ENCODE peak calls at places on chromosomes 4 and X, in eight cellular contexts. One of them, this sample, is unnamed.

GRCh38 chr4:36243355-36244256 is 708 bp downstream of the ARAP2 start:
- DNase-seq in astrocyte: peak; percentile 53
- DNase-seq in endothelial cell of umbilical vein: no peak
- DNase-seq in H1: no peak
- DNase-seq in GM23248: peak; percentile 17
- DNase-seq in PC-3: peak; percentile 47
- DNase-seq in K562: no peak
- DNase-seq in MM.1S: peak; percentile 37
- DNase-seq in this sample: peak; percentile 14

GRCh38 chr4:142396279-142396678 is 449.8 kb downstream of the INPP4B start:
- DNase-seq in K562: no peak
- DNase-seq in MM.1S: no peak
- DNase-seq in H1: no peak
- DNase-seq in endothelial cell of umbilical vein: peak; percentile 42
- DNase-seq in GM23248: peak; percentile 76
- DNase-seq in astrocyte: peak; percentile 62
- DNase-seq in PC-3: peak; percentile 30
- DNase-seq in this sample: peak; percentile 69

GRCh38 chrX:42577936-42578335 is 200.0 kb downstream of the PPP1R2C start:
- DNase-seq in astrocyte: no peak
- DNase-seq in H1: no peak
- DNase-seq in MM.1S: peak; percentile 15
- DNase-seq in endothelial cell of umbilical vein: peak; percentile 49
- DNase-seq in GM23248: no peak
- DNase-seq in PC-3: no peak
- DNase-seq in K562: no peak
- DNase-seq in this sample: no peak

GRCh38 chr4:167435786-167436185 is 201.5 kb upstream of the SPOCK3 start:
- DNase-seq in astrocyte: no peak
- DNase-seq in PC-3: no peak
- DNase-seq in GM23248: no peak
- DNase-seq in MM.1S: no peak
- DNase-seq in H1: no peak
- DNase-seq in K562: no peak
- DNase-seq in endothelial cell of umbilical vein: no peak
- DNase-seq in this sample: no peak

GRCh38 chr4:7313361-7313811 is 121.0 kb downstream of the SORCS2 start:
- DNase-seq in MM.1S: no peak
- DNase-seq in H1: no peak
- DNase-seq in K562: no peak
- DNase-seq in PC-3: no peak
- DNase-seq in GM23248: no peak
- DNase-seq in astrocyte: no peak
- DNase-seq in endothelial cell of umbilical vein: no peak
- DNase-seq in this sample: no peak

GRCh38 chrX:37998586-37999267 is 7.6 kb upstream of the SYTL5 start:
- DNase-seq in endothelial cell of umbilical vein: peak; percentile 2
- DNase-seq in H1: no peak
- DNase-seq in PC-3: peak; percentile 85
- DNase-seq in GM23248: peak; percentile 78
- DNase-seq in astrocyte: peak; percentile 76
- DNase-seq in K562: no peak
- DNase-seq in MM.1S: no peak
- DNase-seq in this sample: no peak

GRCh38 chr4:173420324-173420752 is 21.4 kb upstream of the SCRG1 start:
- DNase-seq in endothelial cell of umbilical vein: peak; percentile 49
- DNase-seq in PC-3: peak; percentile 42
- DNase-seq in GM23248: peak; percentile 52
- DNase-seq in MM.1S: peak; percentile 49
- DNase-seq in K562: peak; percentile 19
- DNase-seq in astrocyte: no peak
- DNase-seq in H1: no peak
- DNase-seq in this sample: peak; percentile 61

GRCh38 chrX:25083661-25084060 is 67.9 kb upstream of the ARX start:
- DNase-seq in K562: no peak
- DNase-seq in H1: no peak
- DNase-seq in MM.1S: no peak
- DNase-seq in endothelial cell of umbilical vein: no peak
- DNase-seq in GM23248: peak; percentile 7
- DNase-seq in astrocyte: no peak
- DNase-seq in PC-3: peak; percentile 74
- DNase-seq in this sample: no peak

GRCh38 chrX:24963823-24964222 is 51.9 kb downstream of the ARX start:
- DNase-seq in endothelial cell of umbilical vein: no peak
- DNase-seq in GM23248: no peak
- DNase-seq in PC-3: no peak
- DNase-seq in H1: no peak
- DNase-seq in astrocyte: peak; percentile 10
- DNase-seq in K562: no peak
- DNase-seq in MM.1S: no peak
- DNase-seq in this sample: peak; percentile 76

GRCh38 chr4:52051615-52052474 is 741 bp downstream of the SPATA18 start:
- DNase-seq in GM23248: peak; percentile 95
- DNase-seq in astrocyte: peak; percentile 88
- DNase-seq in K562: no peak
- DNase-seq in endothelial cell of umbilical vein: peak; percentile 90
- DNase-seq in MM.1S: no peak
- DNase-seq in PC-3: no peak
- DNase-seq in H1: peak; percentile 85
- DNase-seq in this sample: peak; percentile 54
- TF ChIP-seq EZH2 in GM23248: no peak
- TF ChIP-seq EZH2 in astrocyte: no peak
- TF ChIP-seq EZH2 in K562: no peak
- TF ChIP-seq EZH2 in endothelial cell of umbilical vein: peak; percentile 64
- TF ChIP-seq EZH2 in MM.1S: no peak
- TF ChIP-seq EZH2 in PC-3: no peak
- TF ChIP-seq EZH2 in H1: peak; percentile 33
- TF ChIP-seq EZH2 in this sample: no peak

DNA sequence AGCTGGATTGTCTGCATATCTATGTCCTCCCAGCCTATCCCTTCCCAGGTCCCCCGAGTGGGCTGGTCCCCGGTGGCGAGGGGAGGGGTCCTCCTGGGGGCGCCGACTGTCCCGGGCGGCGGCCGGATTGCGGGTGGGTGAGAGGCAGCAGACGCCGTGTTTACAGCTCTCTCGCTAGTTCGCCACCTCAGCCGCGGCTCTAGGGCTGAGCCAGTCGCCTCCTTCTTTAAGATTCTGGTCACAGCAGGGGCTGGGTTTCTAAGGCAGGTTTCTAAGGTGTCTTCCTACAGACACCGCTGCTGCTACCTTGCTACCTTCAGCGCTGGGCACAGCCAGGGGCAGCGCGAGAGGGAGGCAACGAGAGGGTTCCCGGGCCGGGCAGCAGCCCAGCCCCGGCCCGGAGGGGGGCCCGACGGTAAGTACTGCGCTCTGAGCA is 57.2 kb downstream of the FRMPD3 start:
- DNase-seq in K562: no peak
- DNase-seq in endothelial cell of umbilical vein: no peak
- DNase-seq in MM.1S: no peak
- DNase-seq in astrocyte: no peak
- DNase-seq in GM23248: no peak
- DNase-seq in PC-3: no peak
- DNase-seq in H1: no peak
- DNase-seq in this sample: no peak
- TF ChIP-seq EZH2 in K562: no peak
- TF ChIP-seq EZH2 in endothelial cell of umbilical vein: peak; percentile 18
- TF ChIP-seq EZH2 in MM.1S: no peak
- TF ChIP-seq EZH2 in astrocyte: no peak
- TF ChIP-seq EZH2 in GM23248: no peak
- TF ChIP-seq EZH2 in PC-3: no peak
- TF ChIP-seq EZH2 in H1: no peak
- TF ChIP-seq EZH2 in this sample: no peak

GRCh38 chr4:54101190-54102041 is 1.5 kb downstream of the GSX2 start:
- DNase-seq in endothelial cell of umbilical vein: no peak
- DNase-seq in PC-3: no peak
- DNase-seq in K562: no peak
- DNase-seq in H1: no peak
- DNase-seq in MM.1S: no peak
- DNase-seq in astrocyte: no peak
- DNase-seq in GM23248: no peak
- DNase-seq in this sample: no peak
- TF ChIP-seq EZH2 in endothelial cell of umbilical vein: peak; percentile 94
- TF ChIP-seq EZH2 in PC-3: no peak
- TF ChIP-seq EZH2 in K562: no peak
- TF ChIP-seq EZH2 in H1: peak; percentile 95
- TF ChIP-seq EZH2 in MM.1S: no peak
- TF ChIP-seq EZH2 in astrocyte: peak; percentile 94
- TF ChIP-seq EZH2 in GM23248: peak; percentile 38
- TF ChIP-seq EZH2 in this sample: peak; percentile 58

GRCh38 chrX:150363561-150364346 is 637 bp downstream of the MAMLD1 start:
- DNase-seq in H1: no peak
- DNase-seq in MM.1S: no peak
- DNase-seq in astrocyte: no peak
- DNase-seq in PC-3: peak; percentile 45
- DNase-seq in GM23248: peak; percentile 76
- DNase-seq in endothelial cell of umbilical vein: peak; percentile 35
- DNase-seq in K562: no peak
- DNase-seq in this sample: peak; percentile 64
- TF ChIP-seq EZH2 in H1: peak; percentile 75
- TF ChIP-seq EZH2 in MM.1S: no peak
- TF ChIP-seq EZH2 in astrocyte: no peak
- TF ChIP-seq EZH2 in PC-3: no peak
- TF ChIP-seq EZH2 in GM23248: no peak
- TF ChIP-seq EZH2 in endothelial cell of umbilical vein: no peak
- TF ChIP-seq EZH2 in K562: no peak
- TF ChIP-seq EZH2 in this sample: no peak

DNA sequence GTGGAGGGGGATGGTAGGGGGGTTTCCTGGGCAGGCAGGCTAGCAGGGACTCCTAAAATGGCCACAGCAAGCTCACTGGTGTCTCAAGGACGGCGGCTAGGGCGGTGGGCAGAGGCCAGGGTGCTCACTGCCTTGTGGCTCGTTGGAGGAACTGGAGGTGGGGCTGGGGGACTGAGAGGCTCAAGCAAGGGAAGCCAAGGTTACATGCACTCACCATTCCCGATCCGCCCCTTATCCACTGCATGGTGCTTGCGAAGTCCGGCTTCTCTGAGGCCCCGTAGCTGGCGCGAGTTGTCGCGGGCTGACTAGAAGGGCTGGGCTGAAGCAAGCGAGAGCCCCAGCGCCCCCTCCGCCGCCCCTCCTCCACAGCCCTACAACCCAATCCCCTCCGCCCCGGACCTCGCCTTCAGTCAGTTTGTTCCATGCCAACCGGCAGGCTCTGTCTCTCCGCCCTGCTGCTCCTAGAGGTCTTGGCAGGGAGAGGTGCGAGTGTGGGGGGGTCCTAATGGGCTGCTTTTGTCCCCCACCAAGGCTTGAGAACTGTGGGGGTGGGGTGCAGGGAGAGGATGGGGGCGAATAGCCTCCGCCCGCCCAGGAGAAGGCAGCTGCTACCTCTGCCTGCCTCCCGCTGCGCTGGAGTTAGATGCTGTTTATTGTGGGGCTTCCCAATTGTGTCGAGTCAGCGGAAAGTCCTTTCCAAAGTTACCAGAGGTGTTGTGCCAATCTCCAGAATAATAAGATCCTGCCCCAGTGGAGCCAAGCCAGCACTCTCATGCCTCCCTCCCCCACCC is at the start of gene ARHGEF9:
- DNase-seq in GM23248: peak; percentile 32
- DNase-seq in astrocyte: no peak
- DNase-seq in H1: peak; percentile 34
- DNase-seq in endothelial cell of umbilical vein: no peak
- DNase-seq in MM.1S: no peak
- DNase-seq in K562: no peak
- DNase-seq in PC-3: no peak
- DNase-seq in this sample: no peak
- TF ChIP-seq EZH2 in GM23248: no peak
- TF ChIP-seq EZH2 in astrocyte: no peak
- TF ChIP-seq EZH2 in H1: no peak
- TF ChIP-seq EZH2 in endothelial cell of umbilical vein: no peak
- TF ChIP-seq EZH2 in MM.1S: no peak
- TF ChIP-seq EZH2 in K562: no peak
- TF ChIP-seq EZH2 in PC-3: no peak
- TF ChIP-seq EZH2 in this sample: no peak

GRCh38 chr4:8904041-8904501 is 32.4 kb upstream of the HMX1 start:
- DNase-seq in GM23248: no peak
- DNase-seq in MM.1S: no peak
- DNase-seq in H1: no peak
- DNase-seq in K562: no peak
- DNase-seq in astrocyte: no peak
- DNase-seq in endothelial cell of umbilical vein: no peak
- DNase-seq in PC-3: no peak
- DNase-seq in this sample: no peak
- TF ChIP-seq EZH2 in GM23248: no peak
- TF ChIP-seq EZH2 in MM.1S: no peak
- TF ChIP-seq EZH2 in H1: no peak
- TF ChIP-seq EZH2 in K562: no peak
- TF ChIP-seq EZH2 in astrocyte: no peak
- TF ChIP-seq EZH2 in endothelial cell of umbilical vein: no peak
- TF ChIP-seq EZH2 in PC-3: no peak
- TF ChIP-seq EZH2 in this sample: no peak

DNA sequence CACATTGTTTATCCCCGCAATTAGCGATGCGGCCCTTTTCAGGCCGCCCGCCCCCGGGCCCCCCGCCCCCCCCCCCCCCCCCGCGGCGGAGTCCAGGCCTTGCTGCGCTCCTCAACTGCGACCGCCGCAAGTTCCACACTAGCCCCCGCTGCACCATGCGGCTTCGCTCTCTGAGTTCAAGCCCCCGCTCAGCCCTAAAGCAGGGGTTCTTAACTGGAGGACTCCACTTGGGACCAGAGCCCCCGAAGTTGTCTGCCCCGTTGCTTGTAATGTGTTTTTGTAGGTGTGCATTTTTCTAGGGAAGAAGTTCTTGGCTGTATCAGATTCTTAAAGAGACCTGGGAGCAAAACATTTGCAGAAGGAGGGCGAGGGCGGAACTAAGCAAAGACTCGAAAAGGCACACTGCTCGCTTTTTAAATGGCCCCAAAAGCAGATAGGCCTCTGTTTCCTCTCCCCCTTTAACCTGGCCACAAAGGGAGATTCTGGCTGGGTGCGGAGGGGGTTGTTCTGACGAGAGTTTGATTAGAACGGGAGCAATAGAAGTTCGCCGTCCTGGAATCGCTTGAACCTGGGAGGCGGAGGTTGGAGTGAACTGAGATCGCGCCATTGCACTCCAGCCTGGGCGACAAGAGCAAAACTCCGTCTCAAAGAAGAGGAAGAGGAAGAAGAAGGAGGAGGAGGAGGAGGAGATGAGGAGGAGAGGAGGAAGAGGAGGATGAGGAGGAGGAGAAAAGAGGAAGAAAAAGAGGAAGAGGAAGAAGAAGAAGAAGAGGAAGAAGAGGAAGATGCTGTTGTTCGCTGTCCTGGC is 2.3 kb upstream of the MSX1 start:
- DNase-seq in PC-3: no peak
- DNase-seq in endothelial cell of umbilical vein: no peak
- DNase-seq in GM23248: no peak
- DNase-seq in MM.1S: no peak
- DNase-seq in H1: no peak
- DNase-seq in astrocyte: no peak
- DNase-seq in K562: no peak
- DNase-seq in this sample: no peak
- TF ChIP-seq EZH2 in PC-3: no peak
- TF ChIP-seq EZH2 in endothelial cell of umbilical vein: peak; percentile 63
- TF ChIP-seq EZH2 in GM23248: no peak
- TF ChIP-seq EZH2 in MM.1S: no peak
- TF ChIP-seq EZH2 in H1: peak; percentile 71
- TF ChIP-seq EZH2 in astrocyte: no peak
- TF ChIP-seq EZH2 in K562: no peak
- TF ChIP-seq EZH2 in this sample: no peak

This sample was measured in A673.